ENCODE peak calls at places on chromosomes 7 and 10, in six cellular contexts. I, G, F, K, U and A are unnamed samples.

GRCh38 chr10:3853016-3853415 is 68.0 kb upstream of the KLF6 start:
- DNase-seq in I (no peak), G (no peak), F (no peak), K (no peak), U (no peak), A (no peak)

GRCh38 chr7:95630702-95631458 is 34.6 kb upstream of the PDK4 start:
- DNase-seq in I (no peak), G (no peak), F (no peak), K (no peak), U (no peak), A (no peak)

GRCh38 chr10:10777279-10777678 is 240.4 kb upstream of the CELF2 start:
- DNase-seq in I (no peak), G (no peak), F (no peak), K (no peak), U (no peak), A (no peak)

GRCh38 chr10:47268696-47269095 is 31.3 kb upstream of the GDF10 start:
- DNase-seq in I (no peak), G (no peak), F (no peak), K (no peak), U (no peak), A (no peak)

GRCh38 chr7:4689151-4689550 is 7.1 kb downstream of the FOXK1 start:
- DNase-seq in I (no peak), G (no peak), F (no peak), K (no peak), U (peak; percentile 20), A (no peak)

GRCh38 chr7:31633894-31634494 is 53.0 kb upstream of the PPP1R17 start:
- DNase-seq in I (peak; percentile 60), G (peak; percentile 6), F (peak; percentile 29), K (peak; percentile 56), U (no peak), A (no peak)

GRCh38 chr7:54252256-54253035 is 289.7 kb upstream of the VSTM2A start:
- DNase-seq in I (no peak), G (no peak), F (no peak), K (no peak), U (no peak), A (no peak)

GRCh38 chr10:110460111-110460809 is 37.4 kb upstream of the DUSP5 start:
- DNase-seq in I (no peak), G (no peak), F (no peak), K (peak; percentile 32), U (no peak), A (no peak)

GRCh38 chr10:4541292-4541691 is 284.7 kb upstream of the AKR1E2 start:
- DNase-seq in I (no peak), G (no peak), F (no peak), K (no peak), U (no peak), A (no peak)

GRCh38 chr7:102111758-102112119 is 174.9 kb upstream of the SH2B2 start:
- DNase-seq in I (no peak), G (no peak), F (no peak), K (no peak), U (no peak), A (no peak)

GRCh38 chr7:67875558-67875957 is 878.9 kb downstream of the TYW1 start:
- DNase-seq in I (no peak), G (no peak), F (no peak), K (no peak), U (no peak), A (no peak)

GRCh38 chr10:87619705-87620104 is 40.0 kb upstream of the PAPSS2 start:
- DNase-seq in I (no peak), G (no peak), F (no peak), K (peak; percentile 46), U (no peak), A (no peak)

GRCh38 chr10:72455889-72456588 is 101.3 kb upstream of the DNAJB12 start:
- DNase-seq in I (no peak), G (no peak), F (no peak), K (no peak), U (no peak), A (no peak)

GRCh38 chr10:130934333-130935035 is 377.0 kb downstream of the TCERG1L start:
- DNase-seq in I (no peak), G (no peak), F (no peak), K (no peak), U (no peak), A (no peak)

GRCh38 chr10:98388086-98388655 is 26.8 kb downstream of the PYROXD2 start:
- DNase-seq in I (peak; percentile 15), G (no peak), F (peak; percentile 35), K (no peak), U (no peak), A (no peak)

GRCh38 chr7:77843194-77843593 is 44.6 kb downstream of the PHTF2 start:
- DNase-seq in I (no peak), G (no peak), F (no peak), K (no peak), U (no peak), A (no peak)

GRCh38 chr7:85154282-85154937 is 32.4 kb downstream of the SEMA3D start:
- DNase-seq in I (no peak), G (no peak), F (no peak), K (no peak), U (no peak), A (no peak)

GRCh38 chr7:80881361-80881760 is 37.5 kb downstream of the SEMA3C start:
- DNase-seq in I (no peak), G (no peak), F (no peak), K (no peak), U (no peak), A (no peak)

GRCh38 chr10:101867931-101868330 is 24.3 kb upstream of the KCNIP2 start:
- DNase-seq in I (no peak), G (no peak), F (no peak), K (no peak), U (no peak), A (no peak)

GRCh38 chr10:124595143-124595883 is 133.7 kb downstream of the LHPP start:
- DNase-seq in I (no peak), G (no peak), F (no peak), K (no peak), U (no peak), A (no peak)

GRCh38 chr10:96619803-96620773 is 33.3 kb upstream of the TM9SF3 start:
- DNase-seq in I (no peak), G (no peak), F (no peak), K (no peak), U (no peak), A (no peak)

GRCh38 chr10:96618648-96619047 is 31.8 kb upstream of the TM9SF3 start:
- DNase-seq in I (no peak), G (no peak), F (no peak), K (no peak), U (no peak), A (no peak)

GRCh38 chr10:96625173-96625572 is 38.4 kb upstream of the TM9SF3 start:
- DNase-seq in I (no peak), G (no peak), F (no peak), K (no peak), U (no peak), A (no peak)

GRCh38 chr10:96619120-96619519 is 32.3 kb upstream of the TM9SF3 start:
- DNase-seq in I (no peak), G (no peak), F (peak; percentile 87), K (no peak), U (no peak), A (no peak)

GRCh38 chr10:96622330-96622729 is 35.5 kb upstream of the TM9SF3 start:
- DNase-seq in I (no peak), G (no peak), F (peak; percentile 62), K (no peak), U (no peak), A (no peak)
- TF ChIP-seq POLR2A in I (no peak), G (no peak), F (no peak), K (no peak), U (no peak), A (no peak)

GRCh38 chr7:149624419-149625338 is 127.1 kb upstream of the ZNF746 start:
- DNase-seq in I (peak; percentile 72), G (peak; percentile 86), F (peak; percentile 95), K (peak; percentile 88), U (peak; percentile 50), A (peak; percentile 78)

GRCh38 chr7:149627911-149628310 is 130.3 kb upstream of the ZNF746 start:
- DNase-seq in I (no peak), G (no peak), F (no peak), K (no peak), U (no peak), A (no peak)

GRCh38 chr7:149625339-149625946 is 127.8 kb upstream of the ZNF746 start:
- DNase-seq in I (no peak), G (peak; percentile 50), F (peak; percentile 91), K (peak; percentile 40), U (no peak), A (peak; percentile 42)

GRCh38 chr7:149626972-149627371 is 129.4 kb upstream of the ZNF746 start:
- DNase-seq in I (no peak), G (no peak), F (no peak), K (no peak), U (no peak), A (no peak)

DNA sequence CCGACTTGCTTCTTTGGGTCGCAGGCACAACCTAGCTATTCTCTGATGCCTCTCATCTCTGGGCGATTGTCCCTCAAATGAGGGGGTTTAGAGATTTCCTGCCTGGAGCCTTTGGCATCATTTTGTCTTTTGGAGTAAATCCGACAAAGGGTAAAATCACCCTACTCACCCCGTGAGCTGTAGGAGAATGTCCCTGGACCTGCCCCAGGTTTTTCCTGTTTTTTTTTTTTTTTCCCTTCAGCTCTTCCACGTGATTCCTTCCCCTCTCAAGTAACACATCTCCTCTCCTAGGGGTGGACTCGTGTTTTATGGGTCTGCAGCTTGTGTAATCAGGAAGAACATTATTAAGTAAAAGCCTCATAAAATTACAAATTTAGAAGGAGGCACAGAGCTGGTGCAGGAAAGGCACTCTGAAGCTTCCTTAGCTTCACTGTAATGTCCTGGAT is 128.4 kb upstream of the ZNF746 start:
- DNase-seq in I (no peak), G (no peak), F (no peak), K (no peak), U (no peak), A (no peak)
- TF ChIP-seq TAF1 in I (no peak), G (no peak), F (no peak), K (no peak), U (no peak), A (no peak)

GRCh38 chr7:12211054-12212050 is at the start of gene TMEM106B:
- DNase-seq in I (peak; percentile 92), G (peak; percentile 68), F (peak; percentile 97), K (peak; percentile 92), U (peak; percentile 82), A (peak; percentile 57)
- TF ChIP-seq POLR2A in I (peak; percentile 29), G (peak; percentile 38), F (peak; percentile 84), K (peak; percentile 84), U (peak; percentile 94), A (peak; percentile 71)

DNA sequence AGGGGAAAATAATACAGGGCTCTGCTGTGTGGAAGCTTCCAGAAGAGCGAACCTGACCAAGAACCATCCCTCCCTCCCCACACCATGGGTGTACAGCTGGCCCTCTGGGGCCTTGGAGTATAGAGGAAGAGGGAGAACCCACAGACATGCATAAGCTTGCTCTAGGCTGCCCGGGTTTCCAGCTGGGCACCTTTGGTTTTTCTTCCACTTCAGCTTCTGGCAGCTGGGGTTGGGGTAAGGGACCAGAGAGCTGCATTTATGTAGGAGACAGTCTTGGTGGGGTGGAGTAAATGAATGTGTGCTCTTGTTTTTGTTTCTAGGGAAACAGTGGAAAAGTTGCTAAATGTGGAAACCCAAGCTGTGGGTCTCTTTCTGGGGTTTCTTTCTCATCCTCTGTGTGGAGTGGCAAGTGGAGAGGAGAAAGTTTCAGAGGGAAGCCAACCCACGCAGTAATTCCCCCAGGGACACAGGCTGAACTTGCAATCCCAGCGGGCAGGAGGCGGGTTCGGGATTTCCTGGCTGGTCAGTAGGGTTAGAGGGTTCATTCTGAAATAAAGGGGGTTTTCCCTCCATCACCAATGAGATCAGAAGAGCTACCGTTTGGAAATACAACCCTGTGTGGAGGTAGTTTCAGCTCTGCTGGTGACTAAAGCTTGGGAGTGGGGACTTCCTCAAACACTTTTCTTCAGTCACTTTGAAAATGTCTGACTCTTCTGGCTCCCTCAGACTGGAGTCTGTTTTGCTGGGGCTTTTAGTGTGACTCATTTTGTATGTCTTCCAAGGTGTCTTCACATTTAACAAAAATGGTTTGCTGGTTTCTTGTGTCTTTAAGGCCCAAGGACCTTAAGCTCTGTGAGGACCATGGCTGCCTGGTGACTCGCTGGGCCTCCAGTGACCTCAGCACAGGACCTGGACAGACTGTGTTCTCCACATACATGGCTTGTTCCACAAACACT is 22.2 kb upstream of the SRGN start:
- DNase-seq in I (no peak), G (no peak), F (no peak), K (no peak), U (no peak), A (no peak)
- TF ChIP-seq TAF1 in I (no peak), G (no peak), F (no peak), K (no peak), U (peak; percentile 47), A (peak; percentile 23)